ENCODE peak calls at places on chromosomes 3 and 15, in nine cellular contexts. One of them, this sample, is unnamed.

GRCh38 chr15:72859757-72860145 is 76.2 kb upstream of the ADPGK start:
- DNase-seq in ascending aorta: no peak
- DNase-seq in kidney: no peak
- DNase-seq in glutamatergic neuron: no peak
- DNase-seq in foreskin fibroblast: no peak
- DNase-seq in WTC11: no peak
- DNase-seq in AG09309: no peak
- DNase-seq in astrocyte: no peak
- DNase-seq in A549: no peak
- DNase-seq in this sample: no peak

GRCh38 chr15:48112242-48112641 is 8.5 kb upstream of the SLC24A5 start:
- DNase-seq in ascending aorta: no peak
- DNase-seq in glutamatergic neuron: peak; percentile 26
- DNase-seq in WTC11: peak; percentile 64
- DNase-seq in AG09309: no peak
- DNase-seq in astrocyte: peak; percentile 12
- DNase-seq in A549: peak; percentile 39
- DNase-seq in foreskin fibroblast: peak; percentile 6
- DNase-seq in kidney: no peak
- DNase-seq in this sample: no peak

GRCh38 chr3:64079369-64080160 is 56.3 kb upstream of the PSMD6 start:
- DNase-seq in astrocyte: no peak
- DNase-seq in ascending aorta: no peak
- DNase-seq in AG09309: no peak
- DNase-seq in A549: no peak
- DNase-seq in kidney: no peak
- DNase-seq in foreskin fibroblast: peak; percentile 42
- DNase-seq in WTC11: no peak
- DNase-seq in glutamatergic neuron: no peak
- DNase-seq in this sample: no peak

GRCh38 chr3:148930785-148931184 is 60.6 kb upstream of the GYG1 start:
- DNase-seq in AG09309: no peak
- DNase-seq in A549: no peak
- DNase-seq in WTC11: no peak
- DNase-seq in ascending aorta: no peak
- DNase-seq in glutamatergic neuron: no peak
- DNase-seq in foreskin fibroblast: peak; percentile 55
- DNase-seq in kidney: no peak
- DNase-seq in astrocyte: peak; percentile 74
- DNase-seq in this sample: no peak

GRCh38 chr3:15805756-15806266 is 8.0 kb upstream of the ANKRD28 start:
- DNase-seq in kidney: no peak
- DNase-seq in AG09309: no peak
- DNase-seq in glutamatergic neuron: no peak
- DNase-seq in astrocyte: peak; percentile 77
- DNase-seq in A549: peak; percentile 50
- DNase-seq in WTC11: no peak
- DNase-seq in ascending aorta: no peak
- DNase-seq in foreskin fibroblast: no peak
- DNase-seq in this sample: no peak

GRCh38 chr3:84820906-84821305 is 137.9 kb upstream of the CADM2 start:
- DNase-seq in foreskin fibroblast: no peak
- DNase-seq in AG09309: no peak
- DNase-seq in WTC11: no peak
- DNase-seq in A549: no peak
- DNase-seq in astrocyte: no peak
- DNase-seq in kidney: no peak
- DNase-seq in ascending aorta: no peak
- DNase-seq in glutamatergic neuron: no peak
- DNase-seq in this sample: no peak

GRCh38 chr3:10517616-10518015 is 12.2 kb upstream of the ATP2B2 start:
- DNase-seq in A549: no peak
- DNase-seq in WTC11: no peak
- DNase-seq in foreskin fibroblast: no peak
- DNase-seq in kidney: peak; percentile 15
- DNase-seq in glutamatergic neuron: no peak
- DNase-seq in AG09309: no peak
- DNase-seq in astrocyte: no peak
- DNase-seq in ascending aorta: no peak
- DNase-seq in this sample: no peak

GRCh38 chr3:188126931-188127330 is 27.0 kb upstream of the LPP start:
- DNase-seq in foreskin fibroblast: no peak
- DNase-seq in kidney: no peak
- DNase-seq in AG09309: no peak
- DNase-seq in WTC11: no peak
- DNase-seq in A549: no peak
- DNase-seq in astrocyte: no peak
- DNase-seq in ascending aorta: no peak
- DNase-seq in glutamatergic neuron: no peak
- DNase-seq in this sample: no peak

GRCh38 chr15:41104234-41104633 is 11.8 kb downstream of the INO80 start:
- DNase-seq in A549: no peak
- DNase-seq in foreskin fibroblast: peak; percentile 50
- DNase-seq in glutamatergic neuron: no peak
- DNase-seq in kidney: no peak
- DNase-seq in AG09309: no peak
- DNase-seq in ascending aorta: no peak
- DNase-seq in WTC11: no peak
- DNase-seq in astrocyte: peak; percentile 74
- DNase-seq in this sample: no peak

GRCh38 chr15:39558421-39558820 is 22.5 kb upstream of the THBS1 start:
- DNase-seq in foreskin fibroblast: no peak
- DNase-seq in AG09309: no peak
- DNase-seq in kidney: no peak
- DNase-seq in ascending aorta: no peak
- DNase-seq in astrocyte: no peak
- DNase-seq in WTC11: no peak
- DNase-seq in glutamatergic neuron: no peak
- DNase-seq in A549: no peak
- DNase-seq in this sample: no peak

GRCh38 chr3:40102182-40102581 is 207.3 kb upstream of the EIF1B start:
- DNase-seq in glutamatergic neuron: no peak
- DNase-seq in AG09309: no peak
- DNase-seq in A549: no peak
- DNase-seq in foreskin fibroblast: no peak
- DNase-seq in ascending aorta: no peak
- DNase-seq in astrocyte: no peak
- DNase-seq in kidney: no peak
- DNase-seq in WTC11: no peak
- DNase-seq in this sample: no peak

GRCh38 chr15:48966595-48967301 is 3.0 kb upstream of the SHC4 start:
- DNase-seq in AG09309: no peak
- DNase-seq in ascending aorta: no peak
- DNase-seq in kidney: no peak
- DNase-seq in A549: no peak
- DNase-seq in foreskin fibroblast: peak; percentile 57
- DNase-seq in glutamatergic neuron: no peak
- DNase-seq in WTC11: no peak
- DNase-seq in astrocyte: peak; percentile 87
- DNase-seq in this sample: no peak

DNA sequence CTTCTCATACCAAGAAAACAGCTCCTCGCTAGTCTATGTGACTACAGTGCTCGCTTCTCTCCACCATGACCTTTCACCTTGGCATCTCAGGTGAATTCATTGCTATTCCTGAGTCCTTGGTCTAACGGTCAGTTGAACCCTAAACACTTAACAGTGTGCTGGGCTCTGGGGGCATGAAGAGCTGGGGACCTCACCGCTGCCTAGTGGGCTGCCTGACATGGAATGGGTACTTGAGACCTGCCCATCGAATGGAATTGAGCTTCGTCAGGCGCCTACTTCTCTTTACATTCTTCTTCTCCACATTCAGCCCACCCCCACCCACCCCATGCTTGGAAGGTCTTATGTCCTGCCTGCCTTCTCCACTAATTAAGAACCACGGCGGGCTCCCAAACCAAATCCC is 22.1 kb downstream of the BOC start:
- DNase-seq in AG09309: no peak
- DNase-seq in glutamatergic neuron: no peak
- DNase-seq in A549: no peak
- DNase-seq in foreskin fibroblast: no peak
- DNase-seq in kidney: no peak
- DNase-seq in astrocyte: no peak
- DNase-seq in ascending aorta: no peak
- DNase-seq in WTC11: no peak
- DNase-seq in this sample: no peak
- TF ChIP-seq CTCF in AG09309: no peak
- TF ChIP-seq CTCF in glutamatergic neuron: no peak
- TF ChIP-seq CTCF in A549: no peak
- TF ChIP-seq CTCF in foreskin fibroblast: no peak
- TF ChIP-seq CTCF in kidney: no peak
- TF ChIP-seq CTCF in astrocyte: no peak
- TF ChIP-seq CTCF in ascending aorta: no peak
- TF ChIP-seq CTCF in WTC11: no peak
- TF ChIP-seq CTCF in this sample: no peak

DNA sequence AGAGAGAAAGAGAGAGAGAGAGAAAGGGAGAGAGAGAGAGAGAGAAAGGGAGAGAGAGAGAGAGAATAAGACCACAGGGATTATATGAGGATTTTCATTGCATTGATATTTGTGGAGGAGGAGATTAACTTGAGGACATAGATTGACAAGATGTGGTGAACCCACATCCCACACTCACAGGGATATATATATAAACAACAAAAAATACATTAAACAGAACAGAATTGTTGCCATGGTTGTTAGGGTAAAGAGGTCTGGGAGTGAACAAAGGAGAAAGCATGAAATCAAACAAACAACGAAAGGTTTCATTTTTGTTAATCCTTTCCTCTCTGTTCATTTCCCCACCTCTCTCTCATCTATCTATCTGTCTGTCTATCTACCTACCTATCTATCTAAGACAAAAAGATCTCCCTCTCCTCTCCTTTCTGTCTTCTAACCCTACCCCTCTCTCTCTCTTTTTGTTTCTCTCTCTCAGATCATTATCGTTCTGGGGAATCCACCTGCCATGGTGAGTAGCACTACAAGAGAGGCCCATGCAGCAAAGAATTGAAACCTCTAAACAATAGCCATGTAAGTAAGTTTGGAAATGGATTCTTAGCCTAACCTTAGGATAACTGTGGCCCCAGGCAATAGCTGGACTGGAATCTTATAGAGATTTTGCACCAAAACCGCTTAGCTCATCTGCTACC is 280.9 kb downstream of the RAP2B start:
- DNase-seq in foreskin fibroblast: no peak
- DNase-seq in WTC11: no peak
- DNase-seq in ascending aorta: no peak
- DNase-seq in glutamatergic neuron: no peak
- DNase-seq in AG09309: no peak
- DNase-seq in kidney: no peak
- DNase-seq in astrocyte: no peak
- DNase-seq in A549: no peak
- DNase-seq in this sample: no peak
- TF ChIP-seq CTCF in foreskin fibroblast: no peak
- TF ChIP-seq CTCF in WTC11: no peak
- TF ChIP-seq CTCF in ascending aorta: no peak
- TF ChIP-seq CTCF in glutamatergic neuron: no peak
- TF ChIP-seq CTCF in AG09309: no peak
- TF ChIP-seq CTCF in kidney: no peak
- TF ChIP-seq CTCF in astrocyte: no peak
- TF ChIP-seq CTCF in A549: no peak
- TF ChIP-seq CTCF in this sample: no peak

GRCh38 chr15:63530235-63530634 is 25.8 kb downstream of the USP3 start:
- DNase-seq in kidney: no peak
- DNase-seq in A549: no peak
- DNase-seq in foreskin fibroblast: no peak
- DNase-seq in glutamatergic neuron: no peak
- DNase-seq in WTC11: no peak
- DNase-seq in astrocyte: no peak
- DNase-seq in AG09309: no peak
- DNase-seq in ascending aorta: no peak
- DNase-seq in this sample: no peak

GRCh38 chr15:63532307-63532744 is 27.9 kb downstream of the USP3 start:
- DNase-seq in glutamatergic neuron: no peak
- DNase-seq in WTC11: no peak
- DNase-seq in A549: peak; percentile 37
- DNase-seq in astrocyte: no peak
- DNase-seq in AG09309: no peak
- DNase-seq in foreskin fibroblast: no peak
- DNase-seq in ascending aorta: no peak
- DNase-seq in kidney: no peak
- DNase-seq in this sample: no peak

GRCh38 chr15:63530762-63531299 is 26.4 kb downstream of the USP3 start:
- DNase-seq in ascending aorta: no peak
- DNase-seq in AG09309: no peak
- DNase-seq in kidney: no peak
- DNase-seq in glutamatergic neuron: no peak
- DNase-seq in WTC11: no peak
- DNase-seq in foreskin fibroblast: no peak
- DNase-seq in astrocyte: no peak
- DNase-seq in A549: no peak
- DNase-seq in this sample: no peak

GRCh38 chr15:63528138-63528659 is 23.8 kb downstream of the USP3 start:
- DNase-seq in foreskin fibroblast: no peak
- DNase-seq in ascending aorta: no peak
- DNase-seq in A549: no peak
- DNase-seq in astrocyte: peak; percentile 32
- DNase-seq in WTC11: no peak
- DNase-seq in glutamatergic neuron: no peak
- DNase-seq in AG09309: no peak
- DNase-seq in kidney: no peak
- DNase-seq in this sample: no peak

DNA sequence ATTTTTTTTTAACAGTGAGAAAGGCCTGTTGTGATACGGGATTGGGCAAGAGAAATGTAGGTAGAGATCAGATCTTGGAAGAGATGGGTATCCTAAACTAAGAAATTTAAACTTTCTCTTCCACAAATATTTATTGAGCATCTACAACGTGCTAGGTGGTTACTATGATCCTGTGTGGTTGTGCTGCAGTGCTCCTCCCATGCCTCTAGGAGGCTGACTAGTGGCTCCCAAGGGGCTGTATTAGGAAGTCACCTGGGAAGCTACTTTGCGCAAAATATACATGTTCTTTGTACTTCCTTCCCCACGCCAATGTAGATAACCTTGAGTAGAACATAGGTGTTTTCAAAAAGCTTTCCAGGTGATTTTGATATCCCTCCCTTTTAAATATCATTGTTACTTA is 27.2 kb downstream of the USP3 start:
- DNase-seq in kidney: no peak
- DNase-seq in foreskin fibroblast: no peak
- DNase-seq in AG09309: no peak
- DNase-seq in A549: no peak
- DNase-seq in ascending aorta: no peak
- DNase-seq in WTC11: peak; percentile 24
- DNase-seq in glutamatergic neuron: no peak
- DNase-seq in astrocyte: no peak
- DNase-seq in this sample: no peak
- TF ChIP-seq CTCF in kidney: no peak
- TF ChIP-seq CTCF in foreskin fibroblast: no peak
- TF ChIP-seq CTCF in AG09309: peak; percentile 20
- TF ChIP-seq CTCF in A549: no peak
- TF ChIP-seq CTCF in ascending aorta: peak; percentile 6
- TF ChIP-seq CTCF in WTC11: peak; percentile 55
- TF ChIP-seq CTCF in glutamatergic neuron: no peak
- TF ChIP-seq CTCF in astrocyte: no peak
- TF ChIP-seq CTCF in this sample: no peak

DNA sequence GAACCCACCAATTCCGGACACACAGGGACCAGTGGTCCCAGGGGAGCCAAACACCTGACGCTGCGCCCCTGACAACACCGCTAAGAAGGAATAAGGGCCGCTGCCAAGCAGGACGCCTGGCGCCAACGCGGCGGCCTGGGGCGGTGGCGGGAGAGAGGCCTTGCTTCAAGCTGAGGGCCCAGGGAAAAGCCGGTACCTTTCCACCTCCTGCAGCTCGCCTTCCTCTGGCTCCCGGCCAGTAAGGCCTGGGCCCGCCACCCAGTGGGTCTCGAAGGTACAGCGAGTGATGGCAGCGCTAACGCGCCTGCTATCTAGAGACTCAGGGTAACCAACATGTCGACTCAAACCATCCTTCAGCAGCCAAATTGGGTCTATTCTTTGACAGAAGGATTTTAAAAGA is 1074.1 kb downstream of the SI start:
- DNase-seq in foreskin fibroblast: no peak
- DNase-seq in astrocyte: no peak
- DNase-seq in kidney: no peak
- DNase-seq in AG09309: no peak
- DNase-seq in glutamatergic neuron: peak; percentile 20
- DNase-seq in A549: no peak
- DNase-seq in WTC11: peak; percentile 86
- DNase-seq in ascending aorta: no peak
- DNase-seq in this sample: no peak
- TF ChIP-seq CTCF in foreskin fibroblast: no peak
- TF ChIP-seq CTCF in astrocyte: no peak
- TF ChIP-seq CTCF in kidney: no peak
- TF ChIP-seq CTCF in AG09309: no peak
- TF ChIP-seq CTCF in glutamatergic neuron: no peak
- TF ChIP-seq CTCF in A549: no peak
- TF ChIP-seq CTCF in WTC11: peak; percentile 43
- TF ChIP-seq CTCF in ascending aorta: no peak
- TF ChIP-seq CTCF in this sample: no peak